ENCODE peak calls at places on chromosomes 5 and 9, in four cellular contexts. E is vagina, V is right atrium auricular region, W is mesendoderm. L is an unnamed sample.

GRCh38 chr5:151034422-151035379 is 14.3 kb downstream of the GPX3 start:
- DNase-seq in E (no peak), V (no peak), W (no peak), L (peak; percentile 28)

GRCh38 chr5:122500245-122501086 is 188.4 kb downstream of the SNCAIP start:
- DNase-seq in E (no peak), V (no peak), W (peak; percentile 84), L (peak; percentile 54)

GRCh38 chr5:9015250-9015936 is 530.5 kb downstream of the SEMA5A start:
- DNase-seq in E (no peak), V (no peak), W (no peak), L (no peak)

GRCh38 chr9:132234501-132235045 is 72.7 kb downstream of the NTNG2 start:
- DNase-seq in E (no peak), V (no peak), W (no peak), L (no peak)

GRCh38 chr9:23721466-23721865 is 104.6 kb downstream of the ELAVL2 start:
- DNase-seq in E (no peak), V (no peak), W (no peak), L (no peak)

GRCh38 chr5:180918380-180918779 is 19.4 kb downstream of the BTNL8 start:
- DNase-seq in E (no peak), V (no peak), W (no peak), L (no peak)

GRCh38 chr5:132190161-132190817 is 37.4 kb downstream of the P4HA2 start:
- DNase-seq in E (no peak), V (no peak), W (peak; percentile 90), L (peak; percentile 85)

GRCh38 chr5:147190236-147190815 is 44.5 kb upstream of the STK32A start:
- DNase-seq in E (no peak), V (no peak), W (no peak), L (no peak)

GRCh38 chr5:141855265-141856029 is 22.8 kb downstream of the PCDH1 start:
- DNase-seq in E (no peak), V (no peak), W (no peak), L (peak; percentile 56)

GRCh38 chr9:79046401-79046800 is 525.4 kb upstream of the TLE4 start:
- DNase-seq in E (no peak), V (no peak), W (no peak), L (no peak)

GRCh38 chr5:148573374-148573773 is 81.0 kb downstream of the HTR4 start:
- DNase-seq in E (no peak), V (no peak), W (no peak), L (no peak)

GRCh38 chr9:127077658-127077975 is 44.8 kb downstream of the ANGPTL2 start:
- DNase-seq in E (no peak), V (no peak), W (peak; percentile 17), L (no peak)

GRCh38 chr9:120978987-120979386 is 52.4 kb upstream of the TRAF1 start:
- DNase-seq in E (no peak), V (no peak), W (no peak), L (no peak)

GRCh38 chr5:167561796-167562195 is 729.6 kb upstream of the WWC1 start:
- DNase-seq in E (no peak), V (no peak), W (peak; percentile 52), L (peak; percentile 9)

GRCh38 chr9:137449931-137450537 is 8.9 kb upstream of the ENTPD8 start:
- DNase-seq in E (no peak), V (no peak), W (no peak), L (peak; percentile 36)

GRCh38 chr9:5629312-5630037 is 568 bp downstream of the RIC1 start:
- DNase-seq in E (no peak), V (no peak), W (peak; percentile 63), L (no peak)

GRCh38 chr5:56409331-56410190 is 176.4 kb upstream of the ANKRD55 start:
- DNase-seq in E (no peak), V (no peak), W (peak; percentile 51), L (no peak)

GRCh38 chr5:133534566-133534965 is 77.8 kb downstream of the FSTL4 start:
- DNase-seq in E (no peak), V (no peak), W (no peak), L (no peak)

GRCh38 chr9:69961834-69962233 is 81.8 kb upstream of the MAMDC2 start:
- DNase-seq in E (no peak), V (no peak), W (no peak), L (no peak)

GRCh38 chr5:171429543-171429910 is 10.1 kb downstream of the FGF18 start:
- DNase-seq in E (no peak), V (no peak), W (no peak), L (no peak)

GRCh38 chr9:84271004-84271886 is 69.3 kb downstream of the SLC28A3 start:
- DNase-seq in E (no peak), V (peak; percentile 71), W (peak; percentile 86), L (peak; percentile 68)

GRCh38 chr5:112960316-112960715 is 16.3 kb upstream of the DCP2 start:
- DNase-seq in E (no peak), V (no peak), W (no peak), L (no peak)

GRCh38 chr5:113263545-113263944 is 171.2 kb downstream of the TSSK1B start:
- DNase-seq in E (no peak), V (no peak), W (no peak), L (no peak)

GRCh38 chr9:128001411-128002298 is 20.9 kb upstream of the EEIG1 start:
- DNase-seq in E (no peak), V (no peak), W (peak; percentile 95), L (peak; percentile 70)

GRCh38 chr5:103450333-103451061 is 112.1 kb downstream of the NUDT12 start:
- DNase-seq in E (no peak), V (no peak), W (peak; percentile 25), L (no peak)

GRCh38 chr5:157870837-157871834 is 12.2 kb upstream of the CLINT1 start:
- DNase-seq in E (no peak), V (no peak), W (peak; percentile 45), L (no peak)

GRCh38 chr5:159178978-159179377 is 30.4 kb downstream of the RNF145 start:
- DNase-seq in E (no peak), V (no peak), W (no peak), L (no peak)

GRCh38 chr5:56112526-56113121 is 117.9 kb upstream of the IL6ST start:
- DNase-seq in E (no peak), V (no peak), W (no peak), L (no peak)

GRCh38 chr9:134007150-134007549 is 15.0 kb upstream of the VAV2 start:
- DNase-seq in E (no peak), V (no peak), W (no peak), L (no peak)

GRCh38 chr5:116037236-116037822 is 5.1 kb downstream of the ARL14EPL start:
- DNase-seq in E (no peak), V (no peak), W (no peak), L (no peak)

GRCh38 chr5:116032991-116033390 is 719 bp downstream of the ARL14EPL start:
- DNase-seq in E (no peak), V (no peak), W (no peak), L (no peak)

GRCh38 chr5:116035123-116035522 is 2.9 kb downstream of the ARL14EPL start:
- DNase-seq in E (no peak), V (no peak), W (no peak), L (no peak)

DNA sequence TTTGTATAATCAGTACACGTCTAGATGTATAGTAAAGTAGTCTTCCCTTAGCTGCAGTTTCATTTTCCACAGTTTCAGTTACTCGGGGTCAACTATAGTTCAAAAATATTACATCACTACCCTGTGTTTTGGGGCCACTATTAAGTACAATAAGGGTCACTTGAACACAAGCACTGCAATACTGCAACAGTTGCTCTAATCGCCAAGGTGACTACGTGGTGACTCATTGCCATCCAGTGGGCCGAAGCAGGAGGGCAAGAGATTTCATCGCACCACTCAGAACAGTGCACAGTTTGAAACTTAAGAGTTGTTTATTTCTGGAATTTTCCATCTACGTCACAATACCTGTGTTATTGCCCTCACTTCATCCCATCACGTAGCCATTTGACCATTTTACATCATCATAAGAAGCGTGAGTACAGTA is at the start of gene ARL14EPL:
- DNase-seq in E (no peak), V (peak; percentile 70), W (peak; percentile 68), L (no peak)
- H3K36me3 ChIP-seq in E (no peaks in the 10 kb centered on the region), V (no peaks in the 10 kb centered on the region), W (no peaks in the 10 kb centered on the region), L (no peaks in the 10 kb centered on the region)

DNA sequence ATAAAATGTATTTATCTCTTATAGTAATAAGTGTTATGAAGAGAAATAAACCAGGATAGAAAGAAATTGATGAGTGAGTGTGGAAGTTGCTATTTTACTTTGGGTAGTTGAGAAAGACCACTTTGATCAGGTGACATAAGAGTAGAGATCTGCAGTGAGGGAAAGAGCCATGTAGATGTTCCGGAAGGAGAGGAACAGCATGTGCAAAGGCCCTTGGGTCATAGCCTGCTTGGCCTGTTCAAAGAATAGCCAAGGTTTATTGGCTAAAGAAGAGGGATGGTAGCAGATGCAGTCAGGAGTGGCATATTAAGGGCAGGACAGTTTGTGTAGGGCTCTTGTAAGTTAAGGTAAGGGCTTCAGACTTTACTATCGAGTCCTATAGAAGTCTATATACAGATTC is 3.2 kb downstream of the BTF3 start:
- DNase-seq in E (no peak), V (no peak), W (no peak), L (no peak)
- H3K36me3 ChIP-seq in E (peaks cover 53% of the 10 kb centered on the region), V (peaks cover 51% of the 10 kb centered on the region), W (peaks cover 4% of the 10 kb centered on the region), L (peaks cover 26% of the 10 kb centered on the region)

GRCh38 chr5:92629000-92629399 is 952.0 kb downstream of the NR2F1-AS1 start:
- DNase-seq in E (no peak), V (no peak), W (no peak), L (no peak)

GRCh38 chr5:92629574-92629973 is 951.4 kb downstream of the NR2F1-AS1 start:
- DNase-seq in E (no peak), V (no peak), W (no peak), L (peak; percentile 6)

GRCh38 chr5:92627186-92627585 is 953.8 kb downstream of the NR2F1-AS1 start:
- DNase-seq in E (no peak), V (no peak), W (no peak), L (no peak)
- H3K36me3 ChIP-seq in E (no peaks in the 10 kb centered on the region), V (no peaks in the 10 kb centered on the region), W (no peaks in the 10 kb centered on the region), L (no peaks in the 10 kb centered on the region)

GRCh38 chr9:129002989-129003388 is 25.1 kb downstream of the SH3GLB2 start:
- DNase-seq in E (no peak), V (no peak), W (no peak), L (no peak)
- H3K36me3 ChIP-seq in E (peaks cover 71% of the 10 kb centered on the region), V (peaks cover 74% of the 10 kb centered on the region), W (peaks cover 44% of the 10 kb centered on the region), L (peaks cover 53% of the 10 kb centered on the region)

GRCh38 chr5:79653843-79654242 is 35.8 kb upstream of the CMYA5 start:
- DNase-seq in E (no peak), V (no peak), W (no peak), L (no peak)
- H3K36me3 ChIP-seq in E (peaks cover 25% of the 10 kb centered on the region), V (peaks cover 14% of the 10 kb centered on the region), W (no peaks in the 10 kb centered on the region), L (no peaks in the 10 kb centered on the region)

GRCh38 chr9:94178927-94179326 is 80.2 kb upstream of the ZNF169 start:
- DNase-seq in E (no peak), V (no peak), W (no peak), L (no peak)

GRCh38 chr9:94173632-94174031 is 85.5 kb upstream of the ZNF169 start:
- DNase-seq in E (no peak), V (no peak), W (no peak), L (no peak)

GRCh38 chr9:94176582-94176981 is 82.5 kb upstream of the ZNF169 start:
- DNase-seq in E (no peak), V (no peak), W (no peak), L (no peak)

GRCh38 chr9:94174164-94174563 is 84.9 kb upstream of the ZNF169 start:
- DNase-seq in E (no peak), V (no peak), W (no peak), L (no peak)

GRCh38 chr9:94175669-94176068 is 83.4 kb upstream of the ZNF169 start:
- DNase-seq in E (no peak), V (no peak), W (peak; percentile 57), L (no peak)
- H3K36me3 ChIP-seq in E (peaks cover 26% of the 10 kb centered on the region), V (peaks cover 49% of the 10 kb centered on the region), W (peaks cover 4% of the 10 kb centered on the region), L (peaks cover 10% of the 10 kb centered on the region)